ENCODE peak calls at places on chromosomes 11 and 22, in four cellular contexts. E, Q, T and N are unnamed samples.

GRCh38 chr11:34438529-34439507 is at the start of gene CAT:
- DNase-seq in E (peak; percentile 93), T (no peak), Q (peak; percentile 99), N (peak; percentile 94)

GRCh38 chr22:36510966-36511881 is 4.4 kb upstream of the FOXRED2 start:
- DNase-seq in T (no peak), E (no peak), Q (peak; percentile 56), N (no peak)

GRCh38 chr11:122804796-122805195 is 33.5 kb upstream of the CRTAM start:
- DNase-seq in Q (no peak), T (no peak), E (no peak), N (no peak)

GRCh38 chr11:128891912-128892398 is 799 bp downstream of the KCNJ5 start:
- DNase-seq in Q (peak; percentile 28), T (no peak), E (no peak), N (no peak)

GRCh38 chr22:43205261-43205691 is 18.3 kb upstream of the TTLL12 start:
- DNase-seq in T (no peak), E (no peak), Q (no peak), N (no peak)

GRCh38 chr11:8381343-8381742 is 117.7 kb upstream of the LMO1 start:
- DNase-seq in Q (no peak), E (no peak), T (no peak), N (no peak)

GRCh38 chr11:123060265-123061000 is 1.5 kb downstream of the HSPA8 start:
- DNase-seq in E (no peak), T (no peak), Q (no peak), N (no peak)

GRCh38 chr11:126059238-126059761 is 3.4 kb downstream of the CDON start:
- DNase-seq in E (no peak), T (no peak), Q (no peak), N (no peak)

GRCh38 chr11:68380786-68381622 is 68.6 kb downstream of the LRP5 start:
- DNase-seq in E (no peak), Q (no peak), T (no peak), N (no peak)

GRCh38 chr11:76574406-76574805 is 96.1 kb downstream of the LRRC32 start:
- DNase-seq in T (no peak), E (no peak), Q (no peak), N (no peak)

GRCh38 chr11:26227311-26227710 is 104.6 kb upstream of the ANO3 start:
- DNase-seq in T (no peak), Q (no peak), E (peak; percentile 24), N (no peak)

GRCh38 chr11:70443043-70444030 is 45.0 kb downstream of the CTTN start:
- DNase-seq in E (no peak), Q (no peak), T (no peak), N (no peak)

GRCh38 chr22:46149493-46149997 is 781 bp upstream of the PPARA start:
- DNase-seq in Q (no peak), T (no peak), E (no peak), N (no peak)

GRCh38 chr11:9459573-9460321 is 1.1 kb upstream of the ZNF143 start:
- DNase-seq in E (no peak), T (no peak), Q (peak; percentile 61), N (peak; percentile 22)

GRCh38 chr11:77207618-77208313 is 79.7 kb downstream of the MYO7A start:
- DNase-seq in Q (no peak), T (no peak), E (no peak), N (no peak)

GRCh38 chr11:6258571-6258998 is 1.1 kb upstream of the CCKBR start:
- DNase-seq in Q (no peak), T (no peak), E (no peak), N (no peak)

GRCh38 chr22:29581799-29582198 is 886 bp upstream of the NIPSNAP1 start:
- DNase-seq in Q (no peak), T (no peak), E (no peak), N (no peak)

GRCh38 chr11:117809236-117810055 is 12.4 kb upstream of the DSCAML1 start:
- DNase-seq in T (no peak), Q (peak; percentile 74), E (no peak), N (peak; percentile 63)

GRCh38 chr11:122439911-122440782 is 215.4 kb upstream of the UBASH3B start:
- DNase-seq in E (no peak), Q (no peak), T (no peak), N (no peak)

GRCh38 chr22:36923458-36923784 is 10.0 kb downstream of the CSF2RB start:
- DNase-seq in T (no peak), Q (no peak), E (no peak), N (no peak)

GRCh38 chr11:18332302-18332701 is 9.9 kb downstream of the GTF2H1 start:
- DNase-seq in E (no peak), Q (no peak), T (peak; percentile 19), N (no peak)

GRCh38 chr11:18789942-18790341 is 1.7 kb downstream of the PTPN5 start:
- DNase-seq in T (no peak), E (no peak), Q (no peak), N (no peak)

GRCh38 chr11:47524200-47524874 is 28.6 kb downstream of the CELF1 start:
- DNase-seq in Q (no peak), T (no peak), E (no peak), N (no peak)

GRCh38 chr11:106172389-106172991 is 95.0 kb downstream of the AASDHPPT start:
- DNase-seq in Q (no peak), E (no peak), T (no peak), N (no peak)

GRCh38 chr11:35214792-35215193 is 75.8 kb downstream of the CD44 start:
- DNase-seq in E (no peak), T (peak; percentile 75), Q (no peak), N (peak; percentile 74)

GRCh38 chr11:122763108-122763507 is 75.2 kb upstream of the CRTAM start:
- DNase-seq in E (no peak), Q (no peak), T (no peak), N (no peak)

GRCh38 chr11:62399172-62399867 is 19.5 kb upstream of the SCGB1A1 start:
- DNase-seq in T (no peak), E (no peak), Q (no peak), N (no peak)

GRCh38 chr11:63478896-63479295 is 12.1 kb downstream of the PLAAT5 start:
- DNase-seq in Q (peak; percentile 75), E (peak; percentile 23), T (peak; percentile 23), N (peak; percentile 68)

GRCh38 chr11:109085708-109086373 is 336.1 kb upstream of the C11orf87 start:
- DNase-seq in Q (no peak), E (no peak), T (no peak), N (no peak)

GRCh38 chr11:26465270-26465669 is 106.8 kb downstream of the MUC15 start:
- DNase-seq in Q (no peak), E (no peak), T (no peak), N (no peak)

GRCh38 chr11:100340416-100341323 is 346.4 kb upstream of the ARHGAP42 start:
- DNase-seq in T (no peak), Q (no peak), E (no peak), N (no peak)

GRCh38 chr11:77672276-77672675 is 34.7 kb upstream of the CLNS1A start:
- DNase-seq in E (no peak), Q (no peak), T (no peak), N (no peak)

GRCh38 chr11:31687861-31688260 is 123.3 kb downstream of the PAX6 start:
- DNase-seq in T (no peak), E (no peak), Q (no peak), N (no peak)
- TF ChIP-seq EGR1 in T (no peak), E (no peak), Q (no peak), N (no peak)

GRCh38 chr11:134905513-134905912 is 493.5 kb upstream of the B3GAT1 start:
- DNase-seq in Q (no peak), E (no peak), T (no peak), N (no peak)
- TF ChIP-seq EGR1 in Q (no peak), E (no peak), T (no peak), N (no peak)

GRCh38 chr11:20488352-20488751 is 100.8 kb downstream of the PRMT3 start:
- DNase-seq in E (no peak), T (no peak), Q (peak; percentile 40), N (no peak)
- TF ChIP-seq EGR1 in E (no peak), T (no peak), Q (no peak), N (no peak)

GRCh38 chr11:44777537-44778199 is 50.9 kb downstream of the TSPAN18 start:
- DNase-seq in T (no peak), Q (no peak), E (no peak), N (no peak)

GRCh38 chr11:44774736-44775135 is 48.0 kb downstream of the TSPAN18 start:
- DNase-seq in Q (no peak), E (no peak), T (no peak), N (no peak)

GRCh38 chr11:44776840-44777536 is 50.2 kb downstream of the TSPAN18 start:
- DNase-seq in T (no peak), Q (no peak), E (no peak), N (no peak)

GRCh38 chr11:44774131-44774530 is 47.4 kb downstream of the TSPAN18 start:
- DNase-seq in Q (no peak), E (no peak), T (no peak), N (no peak)

GRCh38 chr11:44775366-44776356 is 48.9 kb downstream of the TSPAN18 start:
- DNase-seq in Q (peak; percentile 83), T (no peak), E (no peak), N (peak; percentile 69)
- TF ChIP-seq EGR1 in Q (no peak), T (no peak), E (no peak), N (no peak)

DNA sequence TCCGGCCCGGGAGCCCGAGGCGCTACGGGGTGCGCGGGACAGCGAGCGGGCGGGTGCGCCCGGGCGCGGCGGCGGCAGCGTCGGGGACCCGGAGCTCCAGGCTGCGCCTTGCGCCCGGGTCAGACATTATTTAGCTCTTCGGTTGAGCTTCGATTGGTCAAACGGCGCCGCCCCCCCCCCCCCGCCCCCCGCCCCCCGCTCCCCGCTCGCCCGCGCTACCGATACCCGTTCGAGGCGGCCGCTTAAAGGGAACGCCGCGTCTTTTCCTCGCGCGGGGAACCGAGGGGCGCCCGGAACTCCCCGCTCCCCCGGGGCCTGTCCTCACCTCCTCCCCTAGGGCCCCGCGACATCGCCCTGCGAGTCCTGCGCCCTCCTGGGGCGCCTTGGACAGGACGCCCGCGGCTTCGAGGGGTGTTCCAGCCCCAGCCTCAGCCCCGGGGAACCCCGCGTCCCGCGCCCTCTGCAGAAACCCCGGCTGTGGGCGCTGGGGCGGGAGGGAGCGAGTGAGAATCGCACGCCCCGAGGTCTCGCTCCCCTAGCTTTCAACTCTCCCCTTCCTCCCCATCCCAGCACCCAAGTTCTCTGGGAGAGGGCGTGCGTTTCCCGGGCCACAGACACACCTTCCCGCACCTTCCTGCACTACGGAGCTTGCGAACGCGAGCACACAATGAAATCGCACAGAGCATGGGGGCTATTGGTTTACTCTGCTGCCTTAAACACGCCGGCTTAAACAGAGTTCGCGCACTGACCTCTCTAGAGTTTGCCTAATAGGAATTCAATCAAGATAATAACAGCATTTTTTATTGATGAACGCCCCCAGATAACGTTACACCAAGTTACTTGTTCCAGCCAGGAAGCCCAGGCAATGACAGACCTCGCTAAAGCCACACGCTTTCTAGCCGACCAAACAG is at the start of gene BDNF:
- DNase-seq in E (no peak), T (no peak), Q (no peak), N (no peak)
- TF ChIP-seq EGR1 in E (no peak), T (no peak), Q (no peak), N (no peak)